ENCODE peak calls at places on chromosomes 7 and 10, in seven cellular contexts. One of them, this sample, is unnamed.

GRCh38 chr7:158979635-158980351 is 123.4 kb downstream of the DYNC2I1 start:
- DNase-seq in HFF-Myc: no peak
- DNase-seq in fibroblast of pulmonary artery: no peak
- DNase-seq in epithelial cell of esophagus: no peak
- DNase-seq in cardiac fibroblast: no peak
- DNase-seq in fibroblast of lung: no peak
- DNase-seq in ovary: no peak
- DNase-seq in this sample: no peak

GRCh38 chr7:4299431-4299830 is 382.7 kb upstream of the FOXK1 start:
- DNase-seq in HFF-Myc: no peak
- DNase-seq in fibroblast of pulmonary artery: no peak
- DNase-seq in epithelial cell of esophagus: no peak
- DNase-seq in cardiac fibroblast: no peak
- DNase-seq in fibroblast of lung: no peak
- DNase-seq in ovary: no peak
- DNase-seq in this sample: no peak

GRCh38 chr10:13848530-13849425 is 262.0 kb downstream of the PRPF18 start:
- DNase-seq in HFF-Myc: no peak
- DNase-seq in fibroblast of pulmonary artery: no peak
- DNase-seq in epithelial cell of esophagus: no peak
- DNase-seq in cardiac fibroblast: no peak
- DNase-seq in fibroblast of lung: no peak
- DNase-seq in ovary: no peak
- DNase-seq in this sample: no peak

GRCh38 chr7:25028370-25028971 is 48.5 kb upstream of the OSBPL3 start:
- DNase-seq in HFF-Myc: peak
- DNase-seq in fibroblast of pulmonary artery: peak
- DNase-seq in epithelial cell of esophagus: peak
- DNase-seq in cardiac fibroblast: peak
- DNase-seq in fibroblast of lung: peak
- DNase-seq in ovary: no peak
- DNase-seq in this sample: no peak

GRCh38 chr10:89522463-89522862 is 12.9 kb downstream of the SLC16A12 start:
- DNase-seq in HFF-Myc: no peak
- DNase-seq in fibroblast of pulmonary artery: peak
- DNase-seq in epithelial cell of esophagus: peak
- DNase-seq in cardiac fibroblast: peak
- DNase-seq in fibroblast of lung: peak
- DNase-seq in ovary: no peak
- DNase-seq in this sample: no peak

GRCh38 chr7:82388138-82388537 is 55.4 kb downstream of the CACNA2D1 start:
- DNase-seq in HFF-Myc: no peak
- DNase-seq in fibroblast of pulmonary artery: no peak
- DNase-seq in epithelial cell of esophagus: no peak
- DNase-seq in cardiac fibroblast: no peak
- DNase-seq in fibroblast of lung: no peak
- DNase-seq in ovary: no peak
- DNase-seq in this sample: no peak

GRCh38 chr7:41459623-41460256 is 243.2 kb downstream of the INHBA start:
- DNase-seq in HFF-Myc: no peak
- DNase-seq in fibroblast of pulmonary artery: peak
- DNase-seq in epithelial cell of esophagus: peak
- DNase-seq in cardiac fibroblast: no peak
- DNase-seq in fibroblast of lung: no peak
- DNase-seq in ovary: no peak
- DNase-seq in this sample: no peak

GRCh38 chr7:106485031-106485551 is 175.9 kb downstream of the CCDC71L start:
- DNase-seq in HFF-Myc: peak
- DNase-seq in fibroblast of pulmonary artery: peak
- DNase-seq in epithelial cell of esophagus: peak
- DNase-seq in cardiac fibroblast: peak
- DNase-seq in fibroblast of lung: peak
- DNase-seq in ovary: no peak
- DNase-seq in this sample: no peak

GRCh38 chr10:8179081-8179480 is 124.6 kb downstream of the GATA3 start:
- DNase-seq in HFF-Myc: no peak
- DNase-seq in fibroblast of pulmonary artery: no peak
- DNase-seq in epithelial cell of esophagus: no peak
- DNase-seq in cardiac fibroblast: no peak
- DNase-seq in fibroblast of lung: no peak
- DNase-seq in ovary: no peak
- DNase-seq in this sample: no peak

GRCh38 chr10:96236090-96236478 is 35.3 kb downstream of the BLNK start:
- DNase-seq in HFF-Myc: no peak
- DNase-seq in fibroblast of pulmonary artery: no peak
- DNase-seq in epithelial cell of esophagus: no peak
- DNase-seq in cardiac fibroblast: no peak
- DNase-seq in fibroblast of lung: no peak
- DNase-seq in ovary: no peak
- DNase-seq in this sample: no peak

GRCh38 chr10:15528478-15529239 is 157.6 kb upstream of the FAM171A1 start:
- DNase-seq in HFF-Myc: no peak
- DNase-seq in fibroblast of pulmonary artery: no peak
- DNase-seq in epithelial cell of esophagus: no peak
- DNase-seq in cardiac fibroblast: no peak
- DNase-seq in fibroblast of lung: no peak
- DNase-seq in ovary: no peak
- DNase-seq in this sample: no peak

GRCh38 chr7:120070201-120070600 is 202.8 kb upstream of the KCND2 start:
- DNase-seq in HFF-Myc: no peak
- DNase-seq in fibroblast of pulmonary artery: no peak
- DNase-seq in epithelial cell of esophagus: no peak
- DNase-seq in cardiac fibroblast: no peak
- DNase-seq in fibroblast of lung: no peak
- DNase-seq in ovary: no peak
- DNase-seq in this sample: no peak

GRCh38 chr10:113347508-113347907 is 205.3 kb upstream of the HABP2 start:
- DNase-seq in HFF-Myc: no peak
- DNase-seq in fibroblast of pulmonary artery: no peak
- DNase-seq in epithelial cell of esophagus: no peak
- DNase-seq in cardiac fibroblast: no peak
- DNase-seq in fibroblast of lung: peak
- DNase-seq in ovary: no peak
- DNase-seq in this sample: peak

GRCh38 chr10:11108356-11108755 is 90.7 kb downstream of the CELF2 start:
- DNase-seq in HFF-Myc: no peak
- DNase-seq in fibroblast of pulmonary artery: no peak
- DNase-seq in epithelial cell of esophagus: no peak
- DNase-seq in cardiac fibroblast: no peak
- DNase-seq in fibroblast of lung: no peak
- DNase-seq in ovary: no peak
- DNase-seq in this sample: no peak

GRCh38 chr10:35633006-35633980 is 8.8 kb downstream of the FZD8 start:
- DNase-seq in HFF-Myc: no peak
- DNase-seq in fibroblast of pulmonary artery: no peak
- DNase-seq in epithelial cell of esophagus: peak
- DNase-seq in cardiac fibroblast: no peak
- DNase-seq in fibroblast of lung: no peak
- DNase-seq in ovary: no peak
- DNase-seq in this sample: no peak

GRCh38 chr7:74475243-74475986 is 21.7 kb downstream of the GTF2IRD1 start:
- DNase-seq in HFF-Myc: no peak
- DNase-seq in fibroblast of pulmonary artery: no peak
- DNase-seq in epithelial cell of esophagus: no peak
- DNase-seq in cardiac fibroblast: no peak
- DNase-seq in fibroblast of lung: no peak
- DNase-seq in ovary: no peak
- DNase-seq in this sample: no peak

GRCh38 chr10:83212632-83213349 is 926.5 kb upstream of the GHITM start:
- DNase-seq in HFF-Myc: peak
- DNase-seq in fibroblast of pulmonary artery: peak
- DNase-seq in epithelial cell of esophagus: peak
- DNase-seq in cardiac fibroblast: peak
- DNase-seq in fibroblast of lung: peak
- DNase-seq in ovary: no peak
- DNase-seq in this sample: peak

GRCh38 chr10:82564353-82565218 is 689.6 kb downstream of the NRG3 start:
- DNase-seq in HFF-Myc: no peak
- DNase-seq in fibroblast of pulmonary artery: peak
- DNase-seq in epithelial cell of esophagus: no peak
- DNase-seq in cardiac fibroblast: no peak
- DNase-seq in fibroblast of lung: peak
- DNase-seq in ovary: no peak
- DNase-seq in this sample: no peak

GRCh38 chr10:125264752-125265578 is 104.6 kb upstream of the CTBP2 start:
- DNase-seq in HFF-Myc: no peak
- DNase-seq in fibroblast of pulmonary artery: no peak
- DNase-seq in epithelial cell of esophagus: peak
- DNase-seq in cardiac fibroblast: no peak
- DNase-seq in fibroblast of lung: no peak
- DNase-seq in ovary: no peak
- DNase-seq in this sample: no peak

GRCh38 chr10:77592510-77592909 is 45.1 kb downstream of the KCNMA1 start:
- DNase-seq in HFF-Myc: no peak
- DNase-seq in fibroblast of pulmonary artery: no peak
- DNase-seq in epithelial cell of esophagus: no peak
- DNase-seq in cardiac fibroblast: no peak
- DNase-seq in fibroblast of lung: no peak
- DNase-seq in ovary: no peak
- DNase-seq in this sample: no peak

GRCh38 chr10:103885617-103886016 is 30.2 kb upstream of the SH3PXD2A start:
- DNase-seq in HFF-Myc: no peak
- DNase-seq in fibroblast of pulmonary artery: peak
- DNase-seq in epithelial cell of esophagus: peak
- DNase-seq in cardiac fibroblast: peak
- DNase-seq in fibroblast of lung: peak
- DNase-seq in ovary: no peak
- DNase-seq in this sample: no peak

GRCh38 chr7:18386590-18386989 is 109.0 kb upstream of the HDAC9 start:
- DNase-seq in HFF-Myc: no peak
- DNase-seq in fibroblast of pulmonary artery: no peak
- DNase-seq in epithelial cell of esophagus: no peak
- DNase-seq in cardiac fibroblast: peak
- DNase-seq in fibroblast of lung: no peak
- DNase-seq in ovary: no peak
- DNase-seq in this sample: no peak

GRCh38 chr7:149423441-149423970 is 37.4 kb downstream of the ZNF777 start:
- DNase-seq in HFF-Myc: no peak
- DNase-seq in fibroblast of pulmonary artery: no peak
- DNase-seq in epithelial cell of esophagus: no peak
- DNase-seq in cardiac fibroblast: no peak
- DNase-seq in fibroblast of lung: no peak
- DNase-seq in ovary: no peak
- DNase-seq in this sample: no peak

GRCh38 chr10:6148251-6148691 is 54.5 kb upstream of the PFKFB3 start:
- DNase-seq in HFF-Myc: no peak
- DNase-seq in fibroblast of pulmonary artery: no peak
- DNase-seq in epithelial cell of esophagus: no peak
- DNase-seq in cardiac fibroblast: no peak
- DNase-seq in fibroblast of lung: peak
- DNase-seq in ovary: no peak
- DNase-seq in this sample: no peak

GRCh38 chr7:47371733-47372368 is 210.1 kb downstream of the TNS3 start:
- DNase-seq in HFF-Myc: peak
- DNase-seq in fibroblast of pulmonary artery: peak
- DNase-seq in epithelial cell of esophagus: peak
- DNase-seq in cardiac fibroblast: peak
- DNase-seq in fibroblast of lung: peak
- DNase-seq in ovary: peak
- DNase-seq in this sample: peak

GRCh38 chr10:26199841-26200240 is 16.7 kb upstream of the GAD2 start:
- DNase-seq in HFF-Myc: no peak
- DNase-seq in fibroblast of pulmonary artery: no peak
- DNase-seq in epithelial cell of esophagus: no peak
- DNase-seq in cardiac fibroblast: no peak
- DNase-seq in fibroblast of lung: no peak
- DNase-seq in ovary: no peak
- DNase-seq in this sample: no peak

GRCh38 chr10:97517778-97518561 is 19.2 kb downstream of the UBTD1 start:
- DNase-seq in HFF-Myc: no peak
- DNase-seq in fibroblast of pulmonary artery: no peak
- DNase-seq in epithelial cell of esophagus: peak
- DNase-seq in cardiac fibroblast: no peak
- DNase-seq in fibroblast of lung: peak
- DNase-seq in ovary: no peak
- DNase-seq in this sample: no peak

DNA sequence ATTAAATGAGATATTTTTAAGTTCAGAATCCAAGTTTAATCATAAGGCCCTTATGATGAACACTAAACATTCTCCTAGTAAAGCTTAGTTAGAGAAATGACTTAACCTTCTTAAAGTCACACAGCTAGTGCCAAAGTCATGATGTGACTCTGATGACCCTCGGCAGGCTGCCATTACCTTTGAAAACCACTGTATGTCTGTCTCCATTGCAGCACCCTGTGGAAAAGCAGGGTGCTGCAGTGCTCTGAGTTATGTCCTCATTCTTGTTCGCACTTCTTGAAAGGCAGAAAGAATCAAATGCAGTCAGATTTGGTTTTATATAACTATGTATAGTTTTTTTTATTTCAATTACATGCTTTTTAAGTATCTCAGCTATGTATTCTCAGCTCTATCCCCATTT is 105.0 kb downstream of the PHTF2 start:
- DNase-seq in HFF-Myc: no peak
- DNase-seq in fibroblast of pulmonary artery: no peak
- DNase-seq in epithelial cell of esophagus: peak
- DNase-seq in cardiac fibroblast: no peak
- DNase-seq in fibroblast of lung: peak
- DNase-seq in ovary: no peak
- DNase-seq in this sample: no peak
- TF ChIP-seq CTCF in HFF-Myc: no peak
- TF ChIP-seq CTCF in fibroblast of pulmonary artery: peak
- TF ChIP-seq CTCF in epithelial cell of esophagus: peak
- TF ChIP-seq CTCF in cardiac fibroblast: peak
- TF ChIP-seq CTCF in fibroblast of lung: peak
- TF ChIP-seq CTCF in ovary: no peak
- TF ChIP-seq CTCF in this sample: peak

GRCh38 chr7:351256-351655 is 61.3 kb downstream of the FOXL3 start:
- DNase-seq in HFF-Myc: no peak
- DNase-seq in fibroblast of pulmonary artery: no peak
- DNase-seq in epithelial cell of esophagus: no peak
- DNase-seq in cardiac fibroblast: no peak
- DNase-seq in fibroblast of lung: no peak
- DNase-seq in ovary: no peak
- DNase-seq in this sample: no peak
- H3K4me3 ChIP-seq in HFF-Myc: no peak
- H3K4me3 ChIP-seq in fibroblast of pulmonary artery: no peak
- H3K4me3 ChIP-seq in epithelial cell of esophagus: no peak
- H3K4me3 ChIP-seq in cardiac fibroblast: no peak
- H3K4me3 ChIP-seq in fibroblast of lung: no peak
- H3K4me3 ChIP-seq in ovary: no peak
- H3K4me3 ChIP-seq in this sample: no peak

GRCh38 chr7:20440472-20441105 is 109.9 kb downstream of the ITGB8 start:
- DNase-seq in HFF-Myc: peak
- DNase-seq in fibroblast of pulmonary artery: peak
- DNase-seq in epithelial cell of esophagus: peak
- DNase-seq in cardiac fibroblast: peak
- DNase-seq in fibroblast of lung: peak
- DNase-seq in ovary: no peak
- DNase-seq in this sample: peak
- TF ChIP-seq CTCF in HFF-Myc: peak
- TF ChIP-seq CTCF in fibroblast of pulmonary artery: peak
- TF ChIP-seq CTCF in epithelial cell of esophagus: peak
- TF ChIP-seq CTCF in cardiac fibroblast: peak
- TF ChIP-seq CTCF in fibroblast of lung: peak
- TF ChIP-seq CTCF in ovary: no peak
- TF ChIP-seq CTCF in this sample: peak

DNA sequence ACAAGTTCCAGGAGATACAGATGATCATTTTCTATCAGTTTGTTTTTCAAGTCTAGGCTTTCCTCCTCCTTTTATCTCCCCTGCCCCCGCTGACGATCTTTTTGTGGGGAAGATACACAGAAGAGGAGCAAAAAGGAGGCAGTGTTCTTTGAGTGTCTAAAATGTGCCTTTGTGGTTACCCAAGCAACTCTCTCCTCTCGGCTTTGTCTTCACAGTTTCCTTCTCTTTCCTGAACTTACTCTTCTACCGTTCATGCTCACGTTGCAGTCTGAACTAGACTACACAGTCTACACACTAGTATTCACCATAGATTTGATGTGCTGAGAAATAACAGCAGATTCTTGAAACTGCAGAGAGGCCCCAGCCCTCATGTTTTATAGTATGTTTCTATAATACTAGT is 23.6 kb downstream of the CEP41 start:
- DNase-seq in HFF-Myc: no peak
- DNase-seq in fibroblast of pulmonary artery: no peak
- DNase-seq in epithelial cell of esophagus: no peak
- DNase-seq in cardiac fibroblast: no peak
- DNase-seq in fibroblast of lung: no peak
- DNase-seq in ovary: no peak
- DNase-seq in this sample: no peak
- H3K4me3 ChIP-seq in HFF-Myc: no peak
- H3K4me3 ChIP-seq in fibroblast of pulmonary artery: no peak
- H3K4me3 ChIP-seq in epithelial cell of esophagus: no peak
- H3K4me3 ChIP-seq in cardiac fibroblast: no peak
- H3K4me3 ChIP-seq in fibroblast of lung: no peak
- H3K4me3 ChIP-seq in ovary: no peak
- H3K4me3 ChIP-seq in this sample: no peak